ENCODE peak calls at places on chromosome 2, in five cellular contexts. Y is endodermal cell; N is naive thymus-derived CD8-positive, alpha-beta T cell; D is DMS153; S is activated CD4-positive, alpha-beta T cell treated with anti-CD3 and anti-CD28 coated beads, Interleukin-2, amount 50 U/mL, for 1 hour. F is an unnamed sample.

GRCh38 chr2:146982393-146982846 is 862.4 kb upstream of the ACVR2A start:
- DNase-seq in Y (no peak), N (no peak), D (no peak), S (no peak), F (no peak)

GRCh38 chr2:6826081-6826913 is 39.4 kb downstream of the CMPK2 start:
- DNase-seq in N (peak), Y (peak), S (peak), D (no peak), F (peak)

GRCh38 chr2:65064728-65065552 is 8.7 kb downstream of the CEP68 start:
- DNase-seq in S (peak), N (peak), D (peak), Y (peak), F (peak)

GRCh38 chr2:114259389-114259788 is 183.1 kb upstream of the DPP10 start:
- DNase-seq in N (no peak), D (no peak), S (no peak), Y (no peak), F (no peak)

GRCh38 chr2:112884869-112885502 is 26.0 kb upstream of the IL37 start:
- DNase-seq in D (no peak), S (peak), N (peak), Y (peak), F (peak)

GRCh38 chr2:207777124-207777523 is 7.4 kb upstream of the FZD5 start:
- DNase-seq in D (no peak), S (no peak), N (no peak), Y (peak), F (no peak)

GRCh38 chr2:130019402-130019801 is 39.9 kb downstream of the RAB6C start:
- DNase-seq in D (no peak), N (no peak), Y (no peak), S (no peak), F (no peak)

GRCh38 chr2:40439473-40439872 is 12.4 kb downstream of the SLC8A1 start:
- DNase-seq in S (no peak), Y (no peak), N (no peak), D (no peak), F (no peak)

GRCh38 chr2:55861733-55862132 is 61.8 kb downstream of the EFEMP1 start:
- DNase-seq in Y (no peak), S (no peak), D (no peak), N (no peak), F (no peak)

GRCh38 chr2:32745191-32745590 is 117.3 kb downstream of the TTC27 start:
- DNase-seq in D (no peak), S (no peak), Y (no peak), N (no peak), F (no peak)

GRCh38 chr2:205481861-205482260 is 200.4 kb upstream of the NRP2 start:
- DNase-seq in S (no peak), Y (no peak), D (no peak), N (no peak), F (no peak)

GRCh38 chr2:96353032-96353561 is 17.5 kb downstream of the NCAPH start:
- DNase-seq in N (no peak), Y (no peak), D (peak), S (no peak), F (no peak)

GRCh38 chr2:238167344-238167715 is 8.6 kb downstream of the ERFE start:
- DNase-seq in N (no peak), Y (peak), S (no peak), D (no peak), F (no peak)

GRCh38 chr2:102049756-102050443 is 58.1 kb downstream of the IL1R2 start:
- DNase-seq in D (no peak), Y (no peak), S (no peak), N (no peak), F (no peak)

GRCh38 chr2:210647151-210647550 is 90.8 kb downstream of the CPS1 start:
- DNase-seq in D (no peak), Y (no peak), S (no peak), N (no peak), F (no peak)

GRCh38 chr2:104434363-104434792 is 419.5 kb upstream of the POU3F3 start:
- DNase-seq in N (no peak), D (peak), Y (peak), S (no peak), F (no peak)

GRCh38 chr2:205612661-205613060 is 69.6 kb upstream of the NRP2 start:
- DNase-seq in S (no peak), Y (no peak), N (peak), D (no peak), F (no peak)

GRCh38 chr2:169221745-169222369 is 140.5 kb downstream of the LRP2 start:
- DNase-seq in Y (no peak), S (no peak), D (peak), N (no peak), F (no peak)

GRCh38 chr2:86221066-86221684 is 21.9 kb downstream of the MRPL35 start:
- DNase-seq in N (peak), D (no peak), S (peak), Y (peak), F (no peak)

GRCh38 chr2:12352891-12353290 is 363.8 kb upstream of the TRIB2 start:
- DNase-seq in S (no peak), N (no peak), D (peak), Y (no peak), F (no peak)

GRCh38 chr2:203951366-203951902 is 14.9 kb downstream of the ICOS start:
- DNase-seq in S (peak), D (no peak), N (peak), Y (no peak), F (peak)

GRCh38 chr2:126187665-126188064 is 468.3 kb upstream of the GYPC start:
- DNase-seq in D (no peak), Y (no peak), S (no peak), N (no peak), F (no peak)

GRCh38 chr2:143728498-143728897 is 599.3 kb downstream of the ARHGAP15 start:
- DNase-seq in N (no peak), Y (no peak), D (no peak), S (no peak), F (no peak)

GRCh38 chr2:6310186-6310909 is 555.4 kb downstream of the CMPK2 start:
- DNase-seq in N (no peak), S (no peak), D (peak), Y (no peak), F (no peak)

GRCh38 chr2:98691307-98691706 is 39.6 kb downstream of the MGAT4A start:
- DNase-seq in D (no peak), S (no peak), N (no peak), Y (no peak), F (no peak)

GRCh38 chr2:63587814-63588384 is 378 bp downstream of the WDPCP start:
- DNase-seq in N (no peak), Y (no peak), D (peak), S (no peak), F (no peak)

GRCh38 chr2:18117592-18117991 is 239.1 kb downstream of the KCNS3 start:
- DNase-seq in S (no peak), D (peak), N (no peak), Y (peak), F (no peak)

GRCh38 chr2:146523218-146523617 is 1321.6 kb upstream of the ACVR2A start:
- DNase-seq in Y (no peak), N (no peak), D (peak), S (no peak), F (no peak)

F was measured in T-cell.